ENCODE peak calls at places on chromosome 11, in eight cellular contexts. M is CD8-positive, alpha-beta memory T cell; W is cardiac muscle cell; N is K562; U is endodermal cell; E is pancreas; Q is CD4-positive, alpha-beta memory T cell; D is Peyer's patch. F is an unnamed sample. For H3K4me1, the result is how much of the 10 kb centered on the place peaks cover.

GRCh38 chr11:45400594-45400993 is 114.5 kb upstream of the SYT13 start:
- DNase-seq in N (no peak), E (no peak), D (no peak), M (no peak), W (peak), U (no peak), Q (no peak), F (no peak)

GRCh38 chr11:92225563-92226308 is 1.1 kb downstream of the FAT3 start:
- DNase-seq in W (peak), N (no peak), M (no peak), E (no peak), Q (no peak), D (no peak), U (peak), F (no peak)

GRCh38 chr11:45651156-45651555 is 14.3 kb downstream of the CHST1 start:
- DNase-seq in M (no peak), Q (no peak), U (no peak), D (no peak), E (no peak), W (no peak), N (no peak), F (no peak)

GRCh38 chr11:82899191-82899820 is 924 bp downstream of the PRCP start:
- DNase-seq in D (peak), N (no peak), M (no peak), U (no peak), W (no peak), E (no peak), Q (peak), F (no peak)

GRCh38 chr11:7143908-7144307 is 55.1 kb downstream of the RBMXL2 start:
- DNase-seq in N (no peak), U (no peak), M (no peak), E (no peak), D (no peak), W (peak), Q (no peak), F (no peak)

GRCh38 chr11:96204721-96205459 is 138.1 kb downstream of the MAML2 start:
- DNase-seq in E (no peak), Q (peak), N (no peak), D (no peak), W (no peak), M (no peak), U (no peak), F (no peak)

GRCh38 chr11:96021901-96022650 is 98.2 kb upstream of the MTMR2 start:
- DNase-seq in U (no peak), D (no peak), N (no peak), W (no peak), M (no peak), E (no peak), Q (no peak), F (no peak)

GRCh38 chr11:101034076-101034475 is 95.5 kb downstream of the PGR start:
- DNase-seq in U (no peak), D (no peak), E (no peak), Q (no peak), M (no peak), W (peak), N (no peak), F (no peak)

GRCh38 chr11:30203850-30204249 is 27.0 kb upstream of the FSHB start:
- DNase-seq in E (no peak), M (no peak), D (no peak), Q (no peak), N (no peak), U (no peak), W (no peak), F (no peak)

GRCh38 chr11:71221851-71222250 is 30.5 kb downstream of the SHANK2 start:
- DNase-seq in W (no peak), E (no peak), Q (no peak), U (peak), M (no peak), D (no peak), N (no peak), F (no peak)

GRCh38 chr11:380095-380480 is 10.8 kb downstream of the B4GALNT4 start:
- DNase-seq in E (no peak), Q (no peak), D (no peak), U (no peak), M (no peak), W (no peak), N (no peak), F (no peak)

GRCh38 chr11:112211556-112211955 is 14.7 kb upstream of the PTS start:
- DNase-seq in N (no peak), M (no peak), E (no peak), W (no peak), U (no peak), D (no peak), Q (no peak), F (no peak)

GRCh38 chr11:119764108-119764874 is 35.3 kb upstream of the NECTIN1 start:
- DNase-seq in N (no peak), U (peak), Q (no peak), E (peak), W (peak), D (no peak), M (no peak), F (peak)

GRCh38 chr11:120021391-120021953 is 116.4 kb downstream of the TRIM29 start:
- DNase-seq in W (no peak), U (peak), Q (no peak), M (no peak), N (no peak), D (no peak), E (no peak), F (no peak)

GRCh38 chr11:116180806-116181600 is 591.8 kb downstream of the BUD13 start:
- DNase-seq in E (no peak), U (peak), D (no peak), M (no peak), W (no peak), Q (no peak), N (no peak), F (no peak)

GRCh38 chr11:35619754-35620640 is 1.7 kb downstream of the FJX1 start:
- DNase-seq in N (peak), M (no peak), D (no peak), E (peak), Q (no peak), W (peak), U (peak), F (peak)

GRCh38 chr11:86811637-86812321 is 11.4 kb downstream of the PRSS23 start:
- DNase-seq in W (peak), Q (no peak), M (no peak), E (peak), U (peak), D (no peak), N (no peak), F (no peak)

GRCh38 chr11:115637842-115638241 is 133.6 kb upstream of the CADM1 start:
- DNase-seq in U (no peak), E (no peak), W (no peak), N (no peak), Q (no peak), M (no peak), D (no peak), F (no peak)

GRCh38 chr11:61918251-61919112 is 1.1 kb upstream of the RAB3IL1 start:
- DNase-seq in W (peak), N (peak), D (no peak), M (no peak), E (no peak), Q (no peak), U (peak), F (peak)

GRCh38 chr11:107927559-107927958 is 689 bp upstream of the RAB39A start:
- DNase-seq in N (no peak), D (no peak), U (no peak), E (no peak), Q (no peak), M (no peak), W (no peak), F (no peak)

GRCh38 chr11:69300124-69301032 is 6.4 kb downstream of the MYEOV start:
- DNase-seq in E (no peak), M (no peak), N (peak), Q (no peak), D (no peak), W (no peak), U (no peak), F (no peak)

GRCh38 chr11:18958221-18958910 is 19.2 kb upstream of the MRGPRX1 start:
- DNase-seq in W (no peak), Q (no peak), E (no peak), N (no peak), U (peak), D (no peak), M (no peak), F (no peak)

GRCh38 chr11:111730031-111730430 is 36.2 kb downstream of the PPP2R1B start:
- DNase-seq in Q (no peak), M (no peak), U (no peak), W (peak), N (no peak), D (no peak), E (no peak), F (no peak)

GRCh38 chr11:62506413-62506940 is 40.1 kb downstream of the AHNAK start:
- DNase-seq in U (no peak), Q (no peak), W (no peak), D (no peak), N (no peak), E (no peak), M (no peak), F (no peak)

GRCh38 chr11:2995893-2996554 is 3.9 kb upstream of the NAP1L4 start:
- DNase-seq in D (no peak), M (no peak), N (no peak), U (no peak), Q (no peak), W (no peak), E (no peak), F (no peak)

GRCh38 chr11:2419638-2420501 is 19.3 kb downstream of the TSSC4 start:
- DNase-seq in N (peak), Q (peak), E (peak), D (peak), M (peak), W (peak), U (peak), F (peak)

GRCh38 chr11:77677138-77677537 is 39.5 kb upstream of the CLNS1A start:
- DNase-seq in N (no peak), D (no peak), U (no peak), M (no peak), Q (no peak), W (no peak), E (no peak), F (no peak)

GRCh38 chr11:70568504-70569172 is 170.3 kb downstream of the CTTN start:
- DNase-seq in E (no peak), U (peak), N (peak), Q (no peak), W (peak), M (peak), D (no peak), F (peak)

GRCh38 chr11:10208045-10208674 is 85.9 kb downstream of the SBF2 start:
- DNase-seq in Q (peak), N (peak), D (no peak), W (peak), U (no peak), E (no peak), M (no peak), F (no peak)

GRCh38 chr11:42200311-42200710 is 740.9 kb upstream of the LRRC4C start:
- DNase-seq in D (no peak), W (no peak), N (no peak), M (no peak), U (no peak), Q (no peak), E (no peak), F (no peak)

GRCh38 chr11:126282742-126283591 is at the start of gene TIRAP:
- DNase-seq in D (peak), Q (peak), U (peak), M (peak), E (peak), N (peak), W (peak), F (peak)

GRCh38 chr11:69813839-69814238 is 5.4 kb downstream of the FGF3 start:
- DNase-seq in D (no peak), Q (no peak), E (no peak), W (no peak), M (no peak), U (no peak), N (no peak), F (no peak)

GRCh38 chr11:103624708-103625623 is 411.5 kb upstream of the DDI1 start:
- DNase-seq in W (peak), D (no peak), U (no peak), M (no peak), N (no peak), E (no peak), Q (no peak), F (no peak)

DNA sequence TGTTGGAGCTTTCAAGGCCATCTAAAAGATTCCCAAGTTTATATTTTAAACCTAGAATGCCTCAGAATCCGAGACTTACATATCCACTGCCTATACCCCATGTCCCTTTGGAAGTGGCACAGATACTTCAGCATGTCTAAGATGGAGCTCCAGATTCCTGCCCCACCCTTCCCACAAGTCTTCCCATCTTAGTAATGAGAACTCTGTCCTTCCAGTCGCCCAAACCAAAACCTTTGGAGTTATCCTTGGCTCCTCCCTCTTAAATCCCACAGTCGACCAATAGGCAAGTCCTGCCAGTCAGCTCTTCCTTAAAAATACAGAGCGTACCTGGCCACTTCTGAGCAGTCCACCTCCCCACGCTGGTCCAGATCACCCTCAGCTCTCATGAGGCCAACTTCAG is 4.3 kb downstream of the POLD4 start:
- DNase-seq in N (no peak), E (no peak), W (no peak), Q (no peak), U (no peak), D (no peak), M (no peak), F (no peak)
- H3K4me1 ChIP-seq in N (under half), E (under half), W (under half), Q (half or more), U (under half), D (under half), M (half or more), F (under half)

GRCh38 chr11:134857035-134857434 is 445.0 kb upstream of the B3GAT1 start:
- DNase-seq in E (no peak), N (no peak), M (no peak), U (no peak), Q (no peak), W (no peak), D (no peak), F (no peak)

GRCh38 chr11:134856371-134856971 is 444.4 kb upstream of the B3GAT1 start:
- DNase-seq in N (no peak), E (no peak), W (no peak), U (no peak), M (no peak), D (no peak), Q (no peak), F (no peak)

GRCh38 chr11:134850566-134850965 is 438.5 kb upstream of the B3GAT1 start:
- DNase-seq in E (no peak), M (no peak), Q (no peak), W (no peak), U (no peak), N (no peak), D (no peak), F (no peak)

GRCh38 chr11:134853972-134854371 is 441.9 kb upstream of the B3GAT1 start:
- DNase-seq in D (no peak), W (no peak), Q (no peak), M (no peak), U (no peak), E (no peak), N (no peak), F (no peak)

DNA sequence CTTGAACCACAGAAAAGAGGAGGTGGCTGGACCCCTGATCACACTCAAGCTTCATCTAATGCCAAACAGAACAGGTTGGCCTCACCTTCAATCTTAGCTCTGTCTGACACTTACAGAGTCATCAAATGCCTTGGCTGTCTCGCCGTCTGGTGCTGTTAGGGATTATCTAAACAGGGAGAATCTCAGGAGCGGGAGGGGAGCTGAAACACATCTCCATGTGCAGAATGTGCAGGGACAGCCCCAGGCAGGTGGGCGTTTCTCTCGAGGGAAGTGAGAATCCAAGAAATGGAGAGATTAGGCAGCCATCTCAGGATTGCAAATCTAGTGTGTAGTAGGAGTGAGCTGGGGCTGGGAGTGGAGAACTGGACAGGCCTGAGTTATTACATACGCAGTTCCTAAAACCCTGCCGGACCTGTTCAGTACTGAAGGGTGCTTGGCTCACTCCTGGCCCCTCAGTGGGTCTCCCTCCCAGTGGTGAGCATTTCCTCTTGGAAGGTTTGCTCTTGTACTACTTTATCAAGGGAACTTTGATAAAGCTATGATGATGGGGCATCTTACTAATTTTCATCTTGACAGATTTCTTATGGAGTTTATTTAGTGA is 442.4 kb upstream of the B3GAT1 start:
- DNase-seq in W (no peak), M (no peak), U (peak), D (no peak), E (no peak), Q (no peak), N (no peak), F (no peak)
- H3K4me3 ChIP-seq in W (no peak), M (no peak), U (no peak), D (no peak), E (no peak), Q (no peak), N (no peak), F (no peak)

GRCh38 chr11:67482275-67482735 is 521 bp upstream of the AIP start:
- DNase-seq in M (no peak), N (no peak), W (no peak), U (no peak), E (no peak), D (no peak), Q (no peak), F (no peak)
- H3K4me1 ChIP-seq in M (under half), N (half or more), W (under half), U (under half), E (under half), D (under half), Q (under half), F (under half)

GRCh38 chr11:47253660-47254059 is 4.1 kb upstream of the NR1H3 start:
- DNase-seq in W (no peak), M (no peak), Q (no peak), E (no peak), D (no peak), U (no peak), N (no peak), F (no peak)

GRCh38 chr11:47257178-47257517 is 648 bp upstream of the NR1H3 start:
- DNase-seq in E (no peak), N (no peak), W (no peak), M (no peak), U (no peak), Q (no peak), D (no peak), F (no peak)

GRCh38 chr11:47256374-47256773 is 1.4 kb upstream of the NR1H3 start:
- DNase-seq in W (no peak), M (no peak), U (no peak), Q (no peak), E (no peak), N (no peak), D (no peak), F (no peak)

GRCh38 chr11:47251751-47252150 is 3.1 kb upstream of the ACP2 start:
- DNase-seq in Q (no peak), N (no peak), D (no peak), U (no peak), W (no peak), M (no peak), E (no peak), F (no peak)

DNA sequence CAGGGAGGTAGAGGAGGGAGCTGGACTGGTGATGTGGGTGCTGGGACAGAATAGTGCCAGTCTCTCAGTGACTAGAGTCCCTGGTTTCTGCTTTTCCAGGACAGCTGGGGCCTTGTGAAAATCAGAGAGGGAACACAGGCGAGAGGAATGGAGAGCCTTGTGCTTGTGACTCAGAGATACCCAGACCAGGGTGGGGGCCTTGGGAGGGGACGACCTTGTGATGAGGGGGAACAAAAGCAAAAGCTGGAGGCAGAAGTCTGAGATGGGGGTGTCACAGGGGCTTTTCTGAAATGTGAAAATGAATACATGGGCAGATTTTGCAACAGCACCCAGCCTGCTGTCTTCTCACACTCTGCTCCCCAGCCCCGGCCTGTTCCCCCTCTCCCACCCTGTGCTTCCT is 3.4 kb upstream of the NR1H3 start:
- DNase-seq in D (no peak), U (no peak), N (no peak), W (peak), M (peak), Q (no peak), E (peak), F (peak)
- H3K4me3 ChIP-seq in D (no peak), U (no peak), N (no peak), W (no peak), M (no peak), Q (no peak), E (no peak), F (no peak)

GRCh38 chr11:114311946-114312345 is 15.7 kb downstream of the NNMT start:
- DNase-seq in E (no peak), N (no peak), D (no peak), M (no peak), W (peak), U (no peak), Q (no peak), F (no peak)
- H3K4me1 ChIP-seq in E (under half), N (under half), D (under half), M (under half), W (under half), U (under half), Q (under half), F (under half)

GRCh38 chr11:129721685-129722084 is 94.0 kb upstream of the TMEM45B start:
- DNase-seq in E (no peak), D (no peak), W (no peak), N (no peak), Q (no peak), U (peak), M (no peak), F (no peak)
- H3K4me3 ChIP-seq in E (no peak), D (no peak), W (no peak), N (no peak), Q (no peak), U (no peak), M (no peak), F (no peak)